ENCODE peak calls at places on chromosomes 16 and 17, in five cellular contexts. One of them, this sample, is unnamed.

GRCh38 chr17:82416771-82417170 is 1.4 kb upstream of the HEXD start:
- DNase-seq in DND-41: no peak
- DNase-seq in GM23248: peak; percentile 28
- DNase-seq in body of pancreas: no peak
- DNase-seq in upper lobe of right lung: no peak
- DNase-seq in this sample: no peak

GRCh38 chr16:1651509-1652342 is 26.4 kb upstream of the JPT2 start:
- DNase-seq in GM23248: peak; percentile 20
- DNase-seq in DND-41: no peak
- DNase-seq in body of pancreas: no peak
- DNase-seq in upper lobe of right lung: no peak
- DNase-seq in this sample: peak; percentile 7

GRCh38 chr16:49129935-49130334 is 151.7 kb downstream of the CBLN1 start:
- DNase-seq in GM23248: no peak
- DNase-seq in upper lobe of right lung: no peak
- DNase-seq in body of pancreas: no peak
- DNase-seq in DND-41: no peak
- DNase-seq in this sample: no peak

GRCh38 chr17:20784100-20784665 is 204.7 kb downstream of the CDRT15L2 start:
- DNase-seq in GM23248: no peak
- DNase-seq in DND-41: no peak
- DNase-seq in upper lobe of right lung: no peak
- DNase-seq in body of pancreas: no peak
- DNase-seq in this sample: no peak

GRCh38 chr16:2782583-2783351 is 4.6 kb downstream of the PRSS33 start:
- DNase-seq in DND-41: no peak
- DNase-seq in upper lobe of right lung: peak; percentile 62
- DNase-seq in GM23248: no peak
- DNase-seq in body of pancreas: no peak
- DNase-seq in this sample: no peak

GRCh38 chr16:87874639-87875472 is 5.5 kb upstream of the SLC7A5 start:
- DNase-seq in GM23248: no peak
- DNase-seq in upper lobe of right lung: no peak
- DNase-seq in body of pancreas: no peak
- DNase-seq in DND-41: peak; percentile 46
- DNase-seq in this sample: no peak

GRCh38 chr17:181213-182163 is at the start of gene DOC2B:
- DNase-seq in body of pancreas: peak; percentile 79
- DNase-seq in upper lobe of right lung: peak; percentile 77
- DNase-seq in DND-41: no peak
- DNase-seq in GM23248: peak; percentile 76
- DNase-seq in this sample: no peak

GRCh38 chr17:80416260-80416939 is 1.4 kb downstream of the ENDOV start:
- DNase-seq in upper lobe of right lung: no peak
- DNase-seq in GM23248: no peak
- DNase-seq in body of pancreas: no peak
- DNase-seq in DND-41: no peak
- DNase-seq in this sample: no peak

GRCh38 chr16:89090182-89090630 is 3.4 kb upstream of the ACSF3 start:
- DNase-seq in upper lobe of right lung: no peak
- DNase-seq in GM23248: no peak
- DNase-seq in DND-41: no peak
- DNase-seq in body of pancreas: no peak
- DNase-seq in this sample: no peak

GRCh38 chr16:1775846-1776671 is 3.1 kb upstream of the MRPS34 start:
- DNase-seq in upper lobe of right lung: no peak
- DNase-seq in GM23248: no peak
- DNase-seq in DND-41: no peak
- DNase-seq in body of pancreas: peak; percentile 14
- DNase-seq in this sample: no peak

GRCh38 chr16:28161626-28162025 is 50.1 kb downstream of the XPO6 start:
- DNase-seq in body of pancreas: no peak
- DNase-seq in upper lobe of right lung: no peak
- DNase-seq in GM23248: peak; percentile 28
- DNase-seq in DND-41: no peak
- DNase-seq in this sample: no peak

GRCh38 chr17:66455022-66455547 is 152.7 kb downstream of the PRKCA start:
- DNase-seq in GM23248: no peak
- DNase-seq in body of pancreas: no peak
- DNase-seq in DND-41: no peak
- DNase-seq in upper lobe of right lung: no peak
- DNase-seq in this sample: no peak
- H3K4me1 ChIP-seq in GM23248: peaks cover 10% of the 10 kb centered on the region
- H3K4me1 ChIP-seq in body of pancreas: peaks cover 10% of the 10 kb centered on the region
- H3K4me1 ChIP-seq in DND-41: peaks cover 31% of the 10 kb centered on the region
- H3K4me1 ChIP-seq in upper lobe of right lung: no peaks in the 10 kb centered on the region
- H3K4me1 ChIP-seq in this sample: no peaks in the 10 kb centered on the region

GRCh38 chr17:29613371-29613837 is 9.3 kb downstream of the CORO6 start:
- DNase-seq in upper lobe of right lung: peak; percentile 95
- DNase-seq in DND-41: no peak
- DNase-seq in body of pancreas: peak; percentile 88
- DNase-seq in GM23248: peak; percentile 91
- DNase-seq in this sample: peak; percentile 88
- H3K27ac ChIP-seq in upper lobe of right lung: no peak overlapping the region
- H3K27ac ChIP-seq in DND-41: no peak overlapping the region
- H3K27ac ChIP-seq in body of pancreas: no peak overlapping the region
- H3K27ac ChIP-seq in GM23248: no peak overlapping the region
- H3K27ac ChIP-seq in this sample: no peak overlapping the region

GRCh38 chr17:17115620-17116019 is 73.4 kb downstream of the MPRIP start:
- DNase-seq in GM23248: no peak
- DNase-seq in body of pancreas: no peak
- DNase-seq in upper lobe of right lung: no peak
- DNase-seq in DND-41: no peak
- DNase-seq in this sample: no peak
- H3K4me1 ChIP-seq in GM23248: peaks cover 26% of the 10 kb centered on the region
- H3K4me1 ChIP-seq in body of pancreas: peaks cover 65% of the 10 kb centered on the region
- H3K4me1 ChIP-seq in upper lobe of right lung: peaks cover 60% of the 10 kb centered on the region
- H3K4me1 ChIP-seq in DND-41: peaks cover 18% of the 10 kb centered on the region
- H3K4me1 ChIP-seq in this sample: peaks cover 48% of the 10 kb centered on the region

GRCh38 chr17:15978606-15979005 is 20.9 kb downstream of the ZSWIM7 start:
- DNase-seq in DND-41: no peak
- DNase-seq in body of pancreas: no peak
- DNase-seq in GM23248: no peak
- DNase-seq in upper lobe of right lung: no peak
- DNase-seq in this sample: no peak
- H3K27ac ChIP-seq in DND-41: no peak overlapping the region
- H3K27ac ChIP-seq in body of pancreas: no peak overlapping the region
- H3K27ac ChIP-seq in GM23248: no peak overlapping the region
- H3K27ac ChIP-seq in upper lobe of right lung: no peak overlapping the region
- H3K27ac ChIP-seq in this sample: no peak overlapping the region

DNA sequence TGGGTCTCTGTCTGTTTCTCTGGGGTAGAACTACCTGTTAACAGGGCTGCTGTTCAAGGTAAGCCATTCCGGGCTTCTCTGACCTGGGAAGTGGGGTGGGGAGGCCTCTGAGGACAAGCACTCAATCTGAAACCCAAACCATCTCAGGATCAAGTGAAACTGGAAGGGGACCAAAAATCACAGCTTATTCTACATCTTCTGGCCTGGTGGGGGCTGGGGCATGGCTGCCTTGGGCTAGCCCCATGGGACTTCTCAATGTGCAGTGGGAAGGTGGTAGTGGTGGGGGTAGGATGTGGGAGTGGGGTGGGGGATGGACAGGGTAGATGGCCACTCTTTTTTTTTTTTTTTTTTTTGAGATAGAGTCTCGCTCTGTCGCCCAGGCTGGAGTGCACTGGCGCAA is 5.5 kb downstream of the FLOT2 start:
- DNase-seq in body of pancreas: no peak
- DNase-seq in GM23248: no peak
- DNase-seq in DND-41: no peak
- DNase-seq in upper lobe of right lung: no peak
- DNase-seq in this sample: no peak
- H3K4me1 ChIP-seq in body of pancreas: peaks cover 33% of the 10 kb centered on the region
- H3K4me1 ChIP-seq in GM23248: peaks cover 7% of the 10 kb centered on the region
- H3K4me1 ChIP-seq in DND-41: peaks cover 21% of the 10 kb centered on the region
- H3K4me1 ChIP-seq in upper lobe of right lung: peaks cover 45% of the 10 kb centered on the region
- H3K4me1 ChIP-seq in this sample: peaks cover 55% of the 10 kb centered on the region

GRCh38 chr16:82631701-82632685 is 5.2 kb downstream of the CDH13 start:
- DNase-seq in body of pancreas: no peak
- DNase-seq in upper lobe of right lung: no peak
- DNase-seq in GM23248: no peak
- DNase-seq in DND-41: no peak
- DNase-seq in this sample: no peak
- H3K27ac ChIP-seq in body of pancreas: no peak overlapping the region
- H3K27ac ChIP-seq in upper lobe of right lung: no peak overlapping the region
- H3K27ac ChIP-seq in GM23248: no peak overlapping the region
- H3K27ac ChIP-seq in DND-41: no peak overlapping the region
- H3K27ac ChIP-seq in this sample: no peak overlapping the region

DNA sequence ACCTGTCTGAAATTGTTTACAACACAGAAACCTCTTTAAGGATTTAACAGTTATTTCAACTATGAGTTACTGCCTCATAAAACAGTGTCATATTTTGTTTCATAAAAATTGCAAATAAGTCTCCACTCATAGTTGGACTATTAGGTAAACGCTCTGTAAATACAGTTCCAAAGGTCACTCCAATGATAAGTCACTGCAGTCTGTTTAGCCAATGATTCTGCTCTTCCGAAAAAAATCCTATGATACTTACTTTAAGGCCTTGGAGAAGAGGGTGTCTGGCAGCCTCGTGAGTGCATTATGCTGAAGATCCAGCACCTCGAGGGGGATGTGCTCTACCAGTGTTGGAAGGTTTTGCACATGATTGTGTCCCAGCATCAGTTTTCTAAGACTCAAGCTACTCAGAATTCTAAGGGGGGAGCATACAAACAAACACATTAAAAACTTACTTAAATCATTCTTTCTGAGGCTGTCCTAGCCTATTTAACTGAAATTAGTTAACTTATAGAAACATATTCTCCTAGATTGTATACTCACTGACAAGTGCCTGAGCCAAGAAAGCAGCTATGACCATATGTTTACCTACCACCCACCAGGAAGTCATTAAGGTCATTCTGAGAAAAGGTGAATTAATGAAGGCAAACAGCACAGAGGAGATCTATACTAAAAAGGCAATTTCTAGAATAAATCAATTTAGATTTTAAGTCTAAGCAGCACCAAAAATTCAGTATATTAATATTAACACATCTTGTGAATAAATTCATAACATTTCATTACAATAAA is 41.1 kb downstream of the MARVELD3 start:
- DNase-seq in DND-41: no peak
- DNase-seq in GM23248: no peak
- DNase-seq in body of pancreas: no peak
- DNase-seq in upper lobe of right lung: no peak
- DNase-seq in this sample: no peak
- H3K4me1 ChIP-seq in DND-41: no peaks in the 10 kb centered on the region
- H3K4me1 ChIP-seq in GM23248: no peaks in the 10 kb centered on the region
- H3K4me1 ChIP-seq in body of pancreas: peaks cover 7% of the 10 kb centered on the region
- H3K4me1 ChIP-seq in upper lobe of right lung: no peaks in the 10 kb centered on the region
- H3K4me1 ChIP-seq in this sample: no peaks in the 10 kb centered on the region

GRCh38 chr17:66545918-66546317 is 243.5 kb downstream of the PRKCA start:
- DNase-seq in DND-41: no peak
- DNase-seq in GM23248: no peak
- DNase-seq in upper lobe of right lung: no peak
- DNase-seq in body of pancreas: no peak
- DNase-seq in this sample: no peak
- H3K27ac ChIP-seq in DND-41: no peak overlapping the region
- H3K27ac ChIP-seq in GM23248: peak overlapping the region; percentile 40
- H3K27ac ChIP-seq in upper lobe of right lung: no peak overlapping the region
- H3K27ac ChIP-seq in body of pancreas: no peak overlapping the region
- H3K27ac ChIP-seq in this sample: no peak overlapping the region

GRCh38 chr17:73340093-73340596 is 28.3 kb upstream of the CDC42EP4 start:
- DNase-seq in GM23248: peak; percentile 97
- DNase-seq in DND-41: no peak
- DNase-seq in body of pancreas: no peak
- DNase-seq in upper lobe of right lung: no peak
- DNase-seq in this sample: no peak

GRCh38 chr17:73335591-73336503 is 24.0 kb upstream of the CDC42EP4 start:
- DNase-seq in upper lobe of right lung: no peak
- DNase-seq in GM23248: no peak
- DNase-seq in body of pancreas: no peak
- DNase-seq in DND-41: no peak
- DNase-seq in this sample: no peak

GRCh38 chr17:73336613-73337400 is 25.0 kb upstream of the CDC42EP4 start:
- DNase-seq in upper lobe of right lung: no peak
- DNase-seq in DND-41: no peak
- DNase-seq in body of pancreas: no peak
- DNase-seq in GM23248: no peak
- DNase-seq in this sample: no peak

GRCh38 chr17:73338566-73339247 is 26.9 kb upstream of the CDC42EP4 start:
- DNase-seq in upper lobe of right lung: no peak
- DNase-seq in body of pancreas: no peak
- DNase-seq in GM23248: no peak
- DNase-seq in DND-41: no peak
- DNase-seq in this sample: no peak

GRCh38 chr17:73338050-73338491 is 26.3 kb upstream of the CDC42EP4 start:
- DNase-seq in body of pancreas: no peak
- DNase-seq in DND-41: no peak
- DNase-seq in GM23248: peak; percentile 76
- DNase-seq in upper lobe of right lung: no peak
- DNase-seq in this sample: no peak
- H3K4me1 ChIP-seq in body of pancreas: peaks cover 16% of the 10 kb centered on the region
- H3K4me1 ChIP-seq in DND-41: no peaks in the 10 kb centered on the region
- H3K4me1 ChIP-seq in GM23248: peaks cover 41% of the 10 kb centered on the region
- H3K4me1 ChIP-seq in upper lobe of right lung: peaks cover 12% of the 10 kb centered on the region
- H3K4me1 ChIP-seq in this sample: no peaks in the 10 kb centered on the region

GRCh38 chr17:31427684-31428083 is 36.2 kb downstream of the RAB11FIP4 start:
- DNase-seq in GM23248: no peak
- DNase-seq in DND-41: no peak
- DNase-seq in body of pancreas: no peak
- DNase-seq in upper lobe of right lung: no peak
- DNase-seq in this sample: no peak
- H3K27ac ChIP-seq in GM23248: no peak overlapping the region
- H3K27ac ChIP-seq in DND-41: no peak overlapping the region
- H3K27ac ChIP-seq in body of pancreas: no peak overlapping the region
- H3K27ac ChIP-seq in upper lobe of right lung: no peak overlapping the region
- H3K27ac ChIP-seq in this sample: no peak overlapping the region

This sample was measured in CD4-positive, CD25-positive, alpha-beta regulatory T cell.